ENCODE peak calls at places on chromosomes 3 and 15, in ten cellular contexts. C is stimulated activated CD4-positive, alpha-beta T cell treated with anti-CD3 and anti-CD28 coated beads, Interleukin-2, amount 100 ng/mL, for 48 hours; J is iris pigment epithelial cell; A is retina; F is mucosa of descending colon; W is NAMALWA; P is T-helper 1 cell; E is ovary; T is activated CD4-positive, alpha-beta T cell treated with anti-CD3 and anti-CD28 coated beads, Interleukin-2, amount 50 U/mL, for 24 hours; M is HT1080. R is an unnamed sample.

GRCh38 chr15:84749111-84749991 is 959 bp downstream of the ZNF592 start:
- DNase-seq in M (peak), F (peak), A (peak), W (peak), P (peak), J (peak), E (peak), T (peak), C (no peak), R (peak)

GRCh38 chr3:130341388-130341787 is 4.1 kb upstream of the COL6A5 start:
- DNase-seq in P (peak), M (peak), W (no peak), F (no peak), J (peak), T (no peak), A (no peak), E (no peak), C (no peak), R (no peak)

GRCh38 chr3:105979961-105980360 is 111.1 kb upstream of the CBLB start:
- DNase-seq in C (no peak), J (peak), E (no peak), F (no peak), M (no peak), A (no peak), T (no peak), P (no peak), W (no peak), R (no peak)

GRCh38 chr3:15148614-15149013 is 49.7 kb upstream of the RBSN start:
- DNase-seq in W (no peak), F (peak), T (no peak), C (no peak), A (no peak), M (peak), P (no peak), E (no peak), J (peak), R (no peak)

GRCh38 chr3:101854608-101855304 is 5.4 kb downstream of the NFKBIZ start:
- DNase-seq in F (peak), A (no peak), W (no peak), E (no peak), T (no peak), M (no peak), P (no peak), C (no peak), J (no peak), R (no peak)

GRCh38 chr3:3201584-3201983 is 22.1 kb upstream of the CRBN start:
- DNase-seq in J (no peak), F (no peak), C (no peak), E (no peak), M (no peak), T (no peak), A (no peak), P (peak), W (no peak), R (no peak)

GRCh38 chr3:64971584-64971983 is 283.8 kb upstream of the ADAMTS9 start:
- DNase-seq in J (no peak), P (no peak), M (no peak), A (no peak), F (no peak), E (no peak), W (no peak), C (no peak), T (no peak), R (no peak)

GRCh38 chr15:82132742-82133141 is 86.9 kb upstream of the MEX3B start:
- DNase-seq in C (no peak), T (no peak), P (no peak), J (peak), F (no peak), W (no peak), E (no peak), M (peak), A (no peak), R (no peak)

GRCh38 chr3:70466096-70466495 is 153.7 kb upstream of the MDFIC2 start:
- DNase-seq in W (no peak), J (no peak), E (no peak), T (no peak), M (no peak), C (no peak), F (no peak), P (no peak), A (no peak), R (no peak)

GRCh38 chr3:61090770-61091169 is 160.5 kb downstream of the FHIT start:
- DNase-seq in T (no peak), C (no peak), M (no peak), A (no peak), W (no peak), E (no peak), F (no peak), P (no peak), J (no peak), R (no peak)

GRCh38 chr15:73069109-73069508 is 16.8 kb downstream of the NEO1 start:
- DNase-seq in C (no peak), P (no peak), A (no peak), J (no peak), W (no peak), E (peak), M (no peak), F (no peak), T (no peak), R (no peak)

GRCh38 chr3:71398157-71398836 is 185.2 kb downstream of the FOXP1 start:
- DNase-seq in F (no peak), M (no peak), J (no peak), C (no peak), P (no peak), E (no peak), T (no peak), W (no peak), A (no peak), R (no peak)

GRCh38 chr3:172142074-172143059 is 103.0 kb downstream of the FNDC3B start:
- DNase-seq in F (no peak), W (peak), C (no peak), M (peak), P (no peak), T (no peak), A (no peak), E (no peak), J (peak), R (no peak)

GRCh38 chr3:9208713-9209112 is 40.7 kb downstream of the SRGAP3 start:
- DNase-seq in P (no peak), J (no peak), T (no peak), A (no peak), F (no peak), M (no peak), E (no peak), C (no peak), W (no peak), R (no peak)

GRCh38 chr3:16509721-16510619 is 3.5 kb downstream of the RFTN1 start:
- DNase-seq in A (no peak), J (no peak), T (no peak), F (no peak), W (peak), P (peak), E (no peak), C (no peak), M (no peak), R (no peak)

GRCh38 chr3:112390783-112391641 is 58.1 kb downstream of the CD200 start:
- DNase-seq in A (no peak), W (no peak), E (no peak), P (peak), M (peak), J (peak), C (no peak), T (no peak), F (no peak), R (no peak)

GRCh38 chr3:30615615-30616346 is 9.4 kb downstream of the TGFBR2 start:
- DNase-seq in C (no peak), A (no peak), T (no peak), J (peak), W (no peak), P (no peak), E (no peak), M (no peak), F (no peak), R (no peak)

GRCh38 chr3:43709022-43709421 is 18.3 kb downstream of the ABHD5 start:
- DNase-seq in A (no peak), F (no peak), E (no peak), C (no peak), J (peak), W (no peak), T (no peak), P (no peak), M (no peak), R (no peak)

GRCh38 chr3:14256561-14257342 is 78.1 kb downstream of the LSM3 start:
- DNase-seq in J (no peak), P (no peak), F (peak), M (no peak), A (peak), E (no peak), T (no peak), C (no peak), W (no peak), R (no peak)

GRCh38 chr3:190524942-190525341 is 11.1 kb downstream of the IL1RAP start:
- DNase-seq in M (no peak), E (no peak), W (no peak), A (no peak), C (no peak), F (no peak), P (no peak), T (no peak), J (no peak), R (no peak)

GRCh38 chr3:170809021-170809974 is 60.7 kb downstream of the RPL22L1 start:
- DNase-seq in T (no peak), J (peak), W (peak), A (no peak), F (peak), P (no peak), C (no peak), M (peak), E (peak), R (no peak)

GRCh38 chr3:36557021-36557707 is 176.9 kb downstream of the STAC start:
- DNase-seq in C (no peak), F (no peak), T (no peak), E (no peak), M (no peak), J (no peak), P (no peak), W (peak), A (no peak), R (peak)

GRCh38 chr3:152650177-152650576 is 184.8 kb upstream of the P2RY1 start:
- DNase-seq in E (no peak), M (peak), A (peak), F (no peak), W (no peak), J (no peak), T (no peak), P (no peak), C (no peak), R (no peak)

GRCh38 chr15:64842099-64842940 is 605 bp downstream of the PLEKHO2 start:
- DNase-seq in P (no peak), J (no peak), A (peak), W (peak), E (peak), T (no peak), M (peak), F (peak), C (no peak), R (peak)

GRCh38 chr15:25947336-25948080 is 84.4 kb upstream of the ATP10A start:
- DNase-seq in W (peak), C (no peak), A (peak), T (no peak), P (no peak), J (no peak), M (peak), E (no peak), F (no peak), R (no peak)

GRCh38 chr15:69523010-69524001 is 70.7 kb downstream of the RPLP1 start:
- DNase-seq in J (peak), F (peak), C (peak), E (peak), M (peak), P (peak), T (peak), A (peak), W (peak), R (peak)

GRCh38 chr3:53192608-53193007 is 31.6 kb downstream of the PRKCD start:
- DNase-seq in J (no peak), M (no peak), P (no peak), A (no peak), C (no peak), F (peak), E (no peak), W (peak), T (no peak), R (no peak)

GRCh38 chr3:31189971-31190370 is 295.5 kb upstream of the GADL1 start:
- DNase-seq in E (no peak), A (no peak), W (no peak), T (no peak), M (no peak), C (no peak), J (no peak), F (no peak), P (no peak), R (no peak)

GRCh38 chr15:56327721-56328502 is 37.3 kb upstream of the TEX9 start:
- DNase-seq in C (no peak), F (no peak), E (no peak), A (no peak), T (no peak), M (no peak), P (no peak), W (no peak), J (no peak), R (no peak)

GRCh38 chr3:129366312-129366831 is 62.1 kb downstream of the EFCAB12 start:
- DNase-seq in F (no peak), W (no peak), C (no peak), E (no peak), A (no peak), J (no peak), P (no peak), T (no peak), M (peak), R (no peak)

GRCh38 chr3:69505770-69506407 is 120.0 kb upstream of the FRMD4B start:
- DNase-seq in T (no peak), P (no peak), A (no peak), W (no peak), E (no peak), J (peak), F (no peak), C (no peak), M (no peak), R (no peak)

GRCh38 chr15:35963316-35963715 is 417.4 kb upstream of the DPH6 start:
- DNase-seq in F (no peak), J (no peak), P (no peak), E (no peak), T (no peak), M (no peak), A (no peak), C (no peak), W (no peak), R (no peak)

GRCh38 chr15:86611392-86612040 is 531.8 kb downstream of the AGBL1 start:
- DNase-seq in J (peak), W (no peak), T (no peak), F (peak), C (peak), A (no peak), M (peak), E (no peak), P (peak), R (no peak)

GRCh38 chr3:32276279-32276841 is 37.9 kb downstream of the CMTM8 start:
- DNase-seq in T (no peak), F (no peak), P (no peak), J (peak), C (no peak), E (no peak), M (no peak), W (no peak), A (no peak), R (no peak)

R was measured in sigmoid colon.